ENCODE peak calls at places on chromosomes 4 and X, in four cellular contexts. M, I, B and Q are unnamed samples. For H3K27me3, the result is how much of the 10 kb centered on the place peaks cover.

GRCh38 chrX:56762220-56762619 is 33.2 kb downstream of the NBDY start:
- DNase-seq in M (no peak), I (no peak), B (no peak), Q (no peak)

GRCh38 chr4:55321707-55322264 is 24.3 kb upstream of the SRD5A3 start:
- DNase-seq in M (peak), I (peak), B (peak), Q (peak)

GRCh38 chr4:16914208-16914607 is 15.8 kb upstream of the LDB2 start:
- DNase-seq in M (no peak), I (no peak), B (no peak), Q (no peak)

GRCh38 chrX:48683411-48683982 is at the start of gene WAS:
- DNase-seq in M (no peak), I (no peak), B (no peak), Q (no peak)

GRCh38 chrX:93673056-93673868 is at the start of gene NAP1L3:
- DNase-seq in M (peak), I (peak), B (no peak), Q (peak)

GRCh38 chr4:152328595-152328994 is 207.3 kb downstream of the FBXW7 start:
- DNase-seq in M (no peak), I (no peak), B (no peak), Q (peak)

GRCh38 chrX:14598330-14598729 is 69.0 kb downstream of the GLRA2 start:
- DNase-seq in M (no peak), I (no peak), B (no peak), Q (no peak)

GRCh38 chr4:98908182-98908581 is 20.8 kb downstream of the EIF4E start:
- DNase-seq in M (no peak), I (no peak), B (no peak), Q (no peak)

DNA sequence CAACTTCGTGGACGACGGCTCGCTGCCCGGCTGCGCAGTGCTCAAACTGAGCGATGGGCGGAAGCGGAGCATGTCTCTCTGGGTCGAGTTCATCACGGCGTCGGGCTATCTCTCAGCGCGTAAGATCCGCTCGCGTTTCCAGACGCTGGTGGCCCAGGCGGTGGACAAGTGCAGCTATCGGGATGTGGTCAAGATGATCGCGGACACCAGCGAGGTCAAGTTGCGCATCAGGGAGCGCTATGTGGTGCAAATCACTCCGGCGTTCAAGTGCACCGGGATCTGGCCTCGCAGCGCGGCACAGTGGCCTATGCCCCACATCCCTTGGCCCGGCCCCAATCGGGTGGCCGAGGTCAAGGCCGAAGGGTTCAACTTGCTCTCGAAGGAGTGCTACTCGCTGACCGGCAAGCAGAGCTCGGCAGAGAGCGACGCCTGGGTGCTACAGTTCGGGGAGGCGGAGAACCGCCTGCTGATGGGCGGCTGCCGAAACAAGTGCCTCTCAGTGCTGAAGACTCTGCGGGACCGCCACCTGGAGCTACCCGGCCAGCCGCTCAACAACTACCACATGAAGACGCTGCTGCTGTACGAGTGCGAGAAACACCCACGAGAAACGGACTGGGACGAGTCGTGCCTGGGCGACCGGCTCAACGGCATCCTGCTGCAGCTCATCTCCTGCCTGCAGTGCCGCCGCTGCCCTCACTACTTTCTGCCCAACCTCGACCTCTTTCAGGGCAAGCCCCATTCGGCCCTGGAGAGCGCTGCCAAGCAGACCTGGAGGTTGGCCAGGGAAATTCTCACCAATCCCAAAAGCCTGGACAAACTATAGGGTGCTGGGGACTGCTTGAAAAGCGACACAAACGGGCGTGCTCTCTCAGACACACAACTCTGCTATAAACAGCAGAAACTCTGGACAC is 1.6 kb downstream of the MAB21L2 start:
- DNase-seq in M (peak), I (no peak), B (no peak), Q (no peak)
- H3K4me3 ChIP-seq in M (peak), I (peak), B (no peak), Q (no peak)

GRCh38 chrX:78456909-78457308 is 129.5 kb upstream of the CYSLTR1 start:
- DNase-seq in M (no peak), I (no peak), B (no peak), Q (no peak)

GRCh38 chrX:78452356-78452755 is 124.9 kb upstream of the CYSLTR1 start:
- DNase-seq in M (no peak), I (no peak), B (no peak), Q (no peak)

DNA sequence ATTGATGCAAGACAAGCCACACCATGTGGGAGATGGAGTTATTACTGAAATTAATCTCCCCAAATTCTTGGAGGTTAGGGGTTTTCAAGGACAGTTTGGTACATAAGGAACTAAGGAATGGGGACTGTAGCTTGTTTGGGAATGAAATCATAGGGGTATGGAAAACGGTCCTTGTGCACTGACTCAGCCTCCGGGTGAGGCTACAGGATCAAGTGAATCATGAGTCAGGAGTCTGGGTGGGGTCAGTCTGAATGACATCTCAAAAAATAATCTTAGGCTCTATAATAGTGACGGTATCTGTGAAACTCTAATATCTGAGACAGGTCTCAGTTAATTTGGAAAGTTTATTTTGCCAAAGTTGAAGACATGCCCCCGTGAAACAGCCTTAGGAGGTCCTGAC is 128.5 kb upstream of the CYSLTR1 start:
- DNase-seq in M (no peak), I (no peak), B (no peak), Q (no peak)
- H3K27me3 ChIP-seq in M (under half), I (under half), B (under half), Q (under half)

GRCh38 chr4:119209586-119209985 is 2.9 kb upstream of the USP53 start:
- DNase-seq in M (no peak), I (no peak), B (no peak), Q (no peak)

GRCh38 chr4:119211856-119212250 is 660 bp upstream of the USP53 start:
- DNase-seq in M (no peak), I (no peak), B (no peak), Q (no peak)

GRCh38 chr4:119207051-119207450 is 5.5 kb upstream of the USP53 start:
- DNase-seq in M (no peak), I (no peak), B (no peak), Q (no peak)

GRCh38 chr4:119210760-119211159 is 1.8 kb upstream of the USP53 start:
- DNase-seq in M (no peak), I (no peak), B (no peak), Q (no peak)

GRCh38 chr4:119209077-119209476 is 3.4 kb upstream of the USP53 start:
- DNase-seq in M (no peak), I (no peak), B (peak), Q (no peak)
- TF ChIP-seq POLR2AphosphoS5 in M (no peak), I (no peak), B (no peak), Q (no peak)

GRCh38 chr4:155929833-155930232 is 23.8 kb downstream of the CTSO start:
- DNase-seq in M (no peak), I (no peak), B (no peak), Q (no peak)
- H3K4me3 ChIP-seq in M (no peak), I (no peak), B (no peak), Q (no peak)